ENCODE peak calls at places on chromosomes 3 and 15, in four cellular contexts. I, R, K and S are unnamed samples.
A peak's percentile ranks its signal among the peaks of the same experiment; 100 is the strongest.

GRCh38 chr3:186938716-186939115 is 8.4 kb downstream of the ST6GAL1 start:
- DNase-seq in I (no peak), R (no peak), K (no peak), S (no peak)

GRCh38 chr3:133843634-133844033 is 38.0 kb downstream of the SRPRB start:
- DNase-seq in I (no peak), R (no peak), K (no peak), S (no peak)

GRCh38 chr3:12187448-12188327 is 29.0 kb upstream of the TIMP4 start:
- DNase-seq in I (no peak), R (no peak), K (peak; percentile 83), S (peak; percentile 82)

GRCh38 chr3:167302710-167303109 is 77.4 kb downstream of the ZBBX start:
- DNase-seq in I (no peak), R (no peak), K (no peak), S (no peak)

GRCh38 chr3:168895419-168895818 is 768.1 kb downstream of the MECOM start:
- DNase-seq in I (no peak), R (no peak), K (no peak), S (no peak)

GRCh38 chr3:27127195-27127594 is 242.0 kb downstream of the NEK10 start:
- DNase-seq in I (no peak), R (no peak), K (no peak), S (no peak)

GRCh38 chr3:18440053-18440768 is 15.1 kb upstream of the SATB1 start:
- DNase-seq in I (no peak), R (peak; percentile 34), K (no peak), S (no peak)

GRCh38 chr3:124557433-124558232 is 172.6 kb upstream of the UMPS start:
- DNase-seq in I (peak; percentile 52), R (no peak), K (no peak), S (no peak)

GRCh38 chr3:27729325-27729724 is 7.2 kb upstream of the EOMES start:
- DNase-seq in I (no peak), R (no peak), K (no peak), S (no peak)

GRCh38 chr3:108271626-108272025 is 24.7 kb upstream of the HHLA2 start:
- DNase-seq in I (no peak), R (no peak), K (no peak), S (no peak)

GRCh38 chr3:12706504-12707253 is 42.8 kb upstream of the RAF1 start:
- DNase-seq in I (peak; percentile 65), R (peak; percentile 88), K (peak; percentile 29), S (no peak)

GRCh38 chr3:71307884-71308697 is 275.4 kb downstream of the FOXP1 start:
- DNase-seq in I (no peak), R (no peak), K (no peak), S (no peak)

GRCh38 chr3:25582242-25582641 is 82.5 kb downstream of the TOP2B start:
- DNase-seq in I (no peak), R (no peak), K (no peak), S (no peak)

GRCh38 chr15:69885182-69886041 is 212.3 kb downstream of the TLE3 start:
- DNase-seq in I (no peak), R (no peak), K (no peak), S (no peak)

GRCh38 chr15:95626501-95627361 is 703.8 kb upstream of the NR2F2 start:
- DNase-seq in I (no peak), R (no peak), K (no peak), S (no peak)

GRCh38 chr3:27986204-27986879 is 255.1 kb upstream of the CMC1 start:
- DNase-seq in I (no peak), R (no peak), K (no peak), S (no peak)

GRCh38 chr3:102686792-102687191 is 252.0 kb downstream of the ZPLD1 start:
- DNase-seq in I (no peak), R (no peak), K (no peak), S (no peak)

GRCh38 chr3:183635107-183635430 is 354 bp upstream of the KLHL24 start:
- DNase-seq in I (no peak), R (no peak), K (no peak), S (no peak)

GRCh38 chr3:178320481-178321352 is 215.5 kb upstream of the KCNMB2 start:
- DNase-seq in I (peak; percentile 23), R (no peak), K (no peak), S (peak; percentile 30)

GRCh38 chr3:128278761-128279593 is 125.7 kb downstream of the EEFSEC start:
- DNase-seq in I (peak; percentile 40), R (no peak), K (no peak), S (peak; percentile 91)

GRCh38 chr3:101099791-101100190 is 106.6 kb upstream of the ABI3BP start:
- DNase-seq in I (no peak), R (no peak), K (no peak), S (no peak)

GRCh38 chr3:196712514-196713413 is 587 bp downstream of the PIGX start:
- DNase-seq in I (peak; percentile 70), R (no peak), K (no peak), S (peak; percentile 85)

GRCh38 chr15:58539548-58539947 is 107.8 kb downstream of the LIPC start:
- DNase-seq in I (no peak), R (no peak), K (no peak), S (no peak)

GRCh38 chr3:30770387-30770786 is 124.1 kb downstream of the GADL1 start:
- DNase-seq in I (no peak), R (no peak), K (no peak), S (peak; percentile 56)

GRCh38 chr15:69613182-69613581 is 160.6 kb downstream of the RPLP1 start:
- DNase-seq in I (no peak), R (no peak), K (no peak), S (no peak)

GRCh38 chr15:66599536-66600239 is 33.9 kb upstream of the LCTL start:
- DNase-seq in I (no peak), R (no peak), K (no peak), S (peak; percentile 30)

GRCh38 chr3:53162672-53163458 is 1.9 kb downstream of the PRKCD start:
- DNase-seq in I (peak; percentile 46), R (peak; percentile 23), K (no peak), S (no peak)

GRCh38 chr3:10505791-10506585 is 602 bp upstream of the ATP2B2 start:
- DNase-seq in I (no peak), R (no peak), K (no peak), S (no peak)

GRCh38 chr3:111338059-111338698 is 203.8 kb upstream of the CD96 start:
- DNase-seq in I (peak; percentile 74), R (peak; percentile 28), K (no peak), S (no peak)

GRCh38 chr3:57809609-57809968 is 53.5 kb downstream of the SLMAP start:
- DNase-seq in I (no peak), R (no peak), K (no peak), S (no peak)

GRCh38 chr15:99983171-99983891 is 250.1 kb upstream of the LYSMD4 start:
- DNase-seq in I (no peak), R (no peak), K (no peak), S (peak; percentile 46)

GRCh38 chr15:27820722-27821121 is 278.4 kb downstream of the OCA2 start:
- DNase-seq in I (no peak), R (no peak), K (no peak), S (no peak)

GRCh38 chr15:69576948-69577351 is 124.3 kb downstream of the RPLP1 start:
- DNase-seq in I (peak; percentile 63), R (peak; percentile 7), K (no peak), S (peak; percentile 34)

GRCh38 chr3:180287703-180288102 is 251.0 kb upstream of the PEX5L start:
- DNase-seq in I (no peak), R (no peak), K (no peak), S (no peak)
- H3K4me3 ChIP-seq in I (no peak overlapping the region), R (no peak overlapping the region), K (no peak overlapping the region), S (no peak overlapping the region)

DNA sequence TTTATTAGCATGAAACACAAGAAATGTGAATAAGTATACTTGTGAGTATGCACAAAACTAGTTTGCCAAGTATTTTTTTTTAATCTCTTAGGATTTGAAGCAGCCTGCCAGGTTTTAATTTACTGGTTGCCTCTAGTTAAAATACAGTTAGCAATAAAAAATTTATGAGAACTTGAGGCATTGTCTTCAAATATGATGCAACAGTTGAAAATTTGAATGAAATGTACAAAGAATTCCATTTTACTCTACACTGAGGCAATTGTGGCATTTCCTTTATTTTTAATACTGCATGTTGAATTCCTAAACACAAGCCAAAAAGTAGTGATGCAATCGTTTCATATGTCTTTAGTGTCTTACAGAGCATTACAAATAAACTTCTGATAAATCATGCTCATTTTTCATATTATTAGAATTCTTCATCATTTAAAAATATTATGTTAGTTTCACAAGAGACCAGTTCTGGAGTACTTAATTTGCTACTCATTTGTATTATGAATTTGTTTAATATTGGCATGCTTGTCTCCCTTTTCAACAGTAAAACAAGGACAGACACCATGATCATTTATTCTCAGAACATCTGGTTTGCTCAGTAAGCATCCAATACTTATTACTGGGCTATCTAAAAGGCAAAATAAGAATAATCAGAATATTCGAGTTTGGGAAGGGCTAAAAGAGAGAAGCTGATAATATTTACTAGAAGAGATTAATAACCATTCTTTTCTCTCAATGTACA is 124.9 kb upstream of the PTX3 start:
- DNase-seq in I (no peak), R (no peak), K (no peak), S (no peak)
- H3K4me3 ChIP-seq in I (no peak overlapping the region), R (no peak overlapping the region), K (no peak overlapping the region), S (no peak overlapping the region)

DNA sequence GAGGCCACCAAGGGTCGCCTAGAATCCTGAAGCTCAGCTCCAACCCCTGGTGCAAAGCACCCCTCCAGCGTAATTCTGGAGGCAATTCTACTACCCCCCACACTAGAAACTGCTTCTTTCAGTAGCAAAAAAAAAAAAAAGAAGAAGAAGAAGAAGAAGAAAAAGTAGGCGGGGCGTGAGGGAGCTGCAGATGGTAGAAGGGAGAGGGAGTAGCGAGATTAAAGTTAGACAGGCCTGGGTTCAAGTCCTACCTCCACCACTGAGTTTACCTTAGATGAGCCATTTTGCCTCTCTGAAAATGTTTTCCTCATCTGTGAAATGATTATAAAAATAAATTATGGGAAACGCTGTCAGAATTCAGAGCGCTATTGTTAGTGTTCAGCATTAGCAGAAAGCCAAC is 913 bp downstream of the FAM174B start:
- DNase-seq in I (no peak), R (no peak), K (no peak), S (no peak)
- H3K4me3 ChIP-seq in I (peak overlapping the region; percentile 57), R (no peak overlapping the region), K (no peak overlapping the region), S (no peak overlapping the region)

GRCh38 chr15:48965972-48966371 is 2.3 kb upstream of the SHC4 start:
- DNase-seq in I (no peak), R (peak; percentile 18), K (peak; percentile 33), S (no peak)

GRCh38 chr15:48963524-48964113 is at the start of gene SHC4:
- DNase-seq in I (peak; percentile 54), R (no peak), K (no peak), S (peak; percentile 82)

GRCh38 chr15:48966595-48967301 is 3.0 kb upstream of the SHC4 start:
- DNase-seq in I (no peak), R (no peak), K (no peak), S (no peak)

GRCh38 chr15:48964898-48965297 is 1.2 kb upstream of the SHC4 start:
- DNase-seq in I (no peak), R (no peak), K (no peak), S (no peak)

GRCh38 chr15:48962662-48963523 is 826 bp downstream of the SHC4 start:
- DNase-seq in I (no peak), R (no peak), K (no peak), S (peak; percentile 76)
- H3K4me3 ChIP-seq in I (peak overlapping the region; percentile 39), R (no peak overlapping the region), K (peak overlapping the region; percentile 28), S (peak overlapping the region; percentile 58)

GRCh38 chr15:61000276-61000675 is 228.8 kb downstream of the RORA start:
- DNase-seq in I (no peak), R (no peak), K (no peak), S (no peak)

GRCh38 chr15:60993948-60994347 is 235.2 kb downstream of the RORA start:
- DNase-seq in I (no peak), R (no peak), K (no peak), S (no peak)

GRCh38 chr15:60993008-60993407 is 236.1 kb downstream of the RORA start:
- DNase-seq in I (no peak), R (no peak), K (no peak), S (no peak)

GRCh38 chr15:60989696-60990095 is 239.4 kb downstream of the RORA start:
- DNase-seq in I (no peak), R (no peak), K (no peak), S (no peak)

GRCh38 chr15:60994842-60995495 is 234.1 kb downstream of the RORA start:
- DNase-seq in I (peak; percentile 26), R (no peak), K (no peak), S (no peak)
- H3K4me3 ChIP-seq in I (no peak overlapping the region), R (no peak overlapping the region), K (no peak overlapping the region), S (no peak overlapping the region)